ENCODE peak calls at places on chromosomes 1 and 21, in ten cellular contexts. R, G, D, J, U, O, N, M, F and H are unnamed samples.

GRCh38 chr21:46183910-46184624 is at the start of gene SPATC1L:
- DNase-seq in N (peak), M (peak), O (peak), R (peak), D (no peak), F (peak), G (peak), J (peak), U (peak), H (peak)

GRCh38 chr1:222918746-222919477 is 104.1 kb downstream of the DISP1 start:
- DNase-seq in D (no peak), N (no peak), M (no peak), R (no peak), G (no peak), O (peak), U (no peak), F (no peak), J (no peak), H (no peak)

GRCh38 chr1:15256584-15256983 is 9.6 kb downstream of the FHAD1 start:
- DNase-seq in J (no peak), U (no peak), F (no peak), O (no peak), D (no peak), N (no peak), G (no peak), M (no peak), R (no peak), H (no peak)

GRCh38 chr1:225768662-225769426 is 8.8 kb upstream of the SRP9 start:
- DNase-seq in G (no peak), D (no peak), N (no peak), U (no peak), F (no peak), O (no peak), R (no peak), M (no peak), J (no peak), H (no peak)

GRCh38 chr1:245751671-245752070 is 596.9 kb downstream of the KIF26B start:
- DNase-seq in U (no peak), G (no peak), F (no peak), M (no peak), N (no peak), O (peak), D (no peak), J (no peak), R (no peak), H (no peak)

GRCh38 chr21:36047139-36047538 is 13.2 kb downstream of the SETD4 start:
- DNase-seq in R (no peak), O (no peak), N (no peak), G (no peak), D (no peak), J (no peak), U (no peak), F (no peak), M (no peak), H (no peak)

GRCh38 chr1:223209992-223210785 is 67.1 kb upstream of the TLR5 start:
- DNase-seq in R (no peak), G (no peak), D (no peak), J (no peak), N (no peak), O (no peak), F (no peak), U (no peak), M (no peak), H (no peak)

GRCh38 chr1:210416049-210416448 is 87.3 kb downstream of the HHAT start:
- DNase-seq in M (no peak), O (no peak), J (no peak), F (no peak), U (no peak), R (no peak), G (no peak), D (no peak), N (no peak), H (no peak)

GRCh38 chr1:16993521-16994038 is 13.2 kb upstream of the MFAP2 start:
- DNase-seq in N (no peak), U (no peak), J (no peak), R (no peak), G (no peak), F (no peak), O (no peak), D (no peak), M (no peak), H (no peak)

GRCh38 chr1:195717651-195718050 is 890.6 kb downstream of the KCNT2 start:
- DNase-seq in R (no peak), O (peak), U (no peak), J (no peak), N (no peak), F (no peak), G (no peak), D (peak), M (peak), H (no peak)

GRCh38 chr21:43280949-43281633 is 112.3 kb downstream of the CRYAA start:
- DNase-seq in F (no peak), G (no peak), U (no peak), J (no peak), N (no peak), O (no peak), D (no peak), R (no peak), M (no peak), H (no peak)

GRCh38 chr1:3636080-3636479 is 11.3 kb downstream of the TPRG1L start:
- DNase-seq in F (no peak), U (no peak), M (no peak), G (no peak), D (no peak), N (no peak), J (no peak), R (no peak), O (no peak), H (no peak)

GRCh38 chr1:181161170-181161870 is 72.8 kb downstream of the IER5 start:
- DNase-seq in F (no peak), U (no peak), J (no peak), G (no peak), N (no peak), M (no peak), O (no peak), R (no peak), D (no peak), H (no peak)

GRCh38 chr1:76269175-76269574 is 194.6 kb downstream of the ST6GALNAC3 start:
- DNase-seq in U (no peak), F (no peak), G (no peak), M (peak), R (no peak), J (no peak), D (no peak), N (no peak), O (peak), H (no peak)

GRCh38 chr1:9182784-9183257 is 51.8 kb upstream of the H6PD start:
- DNase-seq in F (no peak), O (no peak), G (peak), U (no peak), M (no peak), D (no peak), N (no peak), J (no peak), R (no peak), H (no peak)

GRCh38 chr1:82628887-82629286 is 828.2 kb downstream of the ADGRL2 start:
- DNase-seq in F (no peak), D (no peak), J (no peak), U (no peak), M (no peak), R (no peak), G (no peak), O (no peak), N (no peak), H (no peak)

GRCh38 chr1:51484591-51484990 is 34.5 kb downstream of the EPS15 start:
- DNase-seq in N (no peak), O (no peak), U (no peak), F (no peak), G (no peak), R (no peak), M (no peak), J (no peak), D (no peak), H (no peak)

GRCh38 chr1:26234644-26235384 is 814 bp downstream of the CEP85 start:
- DNase-seq in F (no peak), J (no peak), G (peak), M (peak), N (no peak), O (no peak), U (no peak), D (no peak), R (no peak), H (no peak)

GRCh38 chr1:18940303-18941020 is 16.0 kb downstream of the IFFO2 start:
- DNase-seq in N (no peak), D (no peak), M (peak), R (no peak), U (no peak), J (no peak), O (no peak), F (no peak), G (no peak), H (no peak)

GRCh38 chr1:17233675-17234074 is 15.2 kb upstream of the PADI3 start:
- DNase-seq in G (no peak), R (peak), O (peak), N (peak), F (peak), D (peak), J (no peak), U (no peak), M (peak), H (peak)

GRCh38 chr1:205925730-205926129 is 17.5 kb downstream of the SLC26A9 start:
- DNase-seq in J (no peak), R (no peak), O (peak), N (no peak), F (peak), D (no peak), G (no peak), M (peak), U (no peak), H (no peak)

GRCh38 chr1:21378705-21379494 is 61.0 kb upstream of the NBPF3 start:
- DNase-seq in U (no peak), G (no peak), R (no peak), D (no peak), J (no peak), O (no peak), M (no peak), N (no peak), F (no peak), H (no peak)

GRCh38 chr21:34544032-34544496 is 32.1 kb upstream of the KCNE1 start:
- DNase-seq in G (no peak), J (peak), O (peak), M (peak), N (peak), U (no peak), D (no peak), R (no peak), F (no peak), H (peak)

GRCh38 chr21:34548782-34549376 is 36.9 kb upstream of the KCNE1 start:
- DNase-seq in D (no peak), R (no peak), M (no peak), U (no peak), O (no peak), G (no peak), N (no peak), F (no peak), J (no peak), H (no peak)

GRCh38 chr21:34543017-34543416 is 31.0 kb upstream of the KCNE1 start:
- DNase-seq in O (no peak), D (no peak), R (no peak), F (no peak), U (no peak), G (no peak), J (no peak), N (no peak), M (no peak), H (no peak)

GRCh38 chr21:34546556-34546955 is 34.5 kb upstream of the KCNE1 start:
- DNase-seq in R (no peak), O (no peak), J (no peak), G (no peak), D (no peak), F (no peak), M (no peak), U (no peak), N (no peak), H (no peak)

GRCh38 chr21:34545079-34545884 is 33.3 kb upstream of the KCNE1 start:
- DNase-seq in D (peak), J (peak), F (peak), R (no peak), M (peak), G (peak), O (peak), N (no peak), U (no peak), H (peak)
- TF ChIP-seq CTCF in D (peak), J (no peak), F (no peak), R (no peak), M (no peak), G (no peak), O (no peak), N (no peak), U (no peak), H (no peak)

DNA sequence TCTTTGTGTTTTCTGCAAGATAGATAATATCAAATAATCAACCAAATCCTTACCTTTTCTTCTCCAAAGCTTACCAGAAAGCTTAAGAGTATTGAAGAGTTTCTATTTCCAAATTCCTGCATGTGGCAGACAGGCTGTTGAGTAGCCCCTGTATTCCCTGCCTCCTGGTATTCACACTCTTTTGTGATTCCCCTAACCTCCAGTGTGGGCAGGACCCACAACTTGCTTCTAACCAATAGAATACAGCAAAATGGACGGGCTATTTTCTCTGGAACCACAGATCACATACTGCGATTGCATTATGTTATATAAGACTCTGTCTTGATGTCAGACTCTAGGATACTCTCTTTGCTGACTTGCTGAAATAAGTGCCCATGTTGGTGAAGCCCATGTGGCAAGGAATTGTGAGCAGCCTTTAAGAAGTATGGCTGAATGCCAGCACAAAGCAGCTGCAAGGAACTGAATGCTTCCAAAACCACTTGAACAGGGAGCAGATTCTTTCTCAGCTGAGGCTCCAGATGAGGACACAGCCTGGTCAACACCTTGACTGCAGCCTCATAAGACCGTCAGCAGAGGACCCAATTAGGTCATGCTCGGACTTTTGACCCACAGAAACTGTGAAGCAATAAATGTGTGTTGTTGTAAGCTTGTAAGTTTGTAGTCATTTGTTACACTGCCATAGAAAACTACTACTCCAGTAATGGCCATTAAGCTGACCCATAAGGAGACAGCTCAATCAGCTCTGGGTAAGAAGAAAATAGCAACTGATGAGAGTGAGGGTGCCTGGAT is 47.9 kb upstream of the PLXNA2 start:
- DNase-seq in M (peak), G (no peak), J (no peak), R (no peak), N (no peak), O (no peak), U (no peak), F (no peak), D (no peak), H (no peak)
- TF ChIP-seq CTCF in M (no peak), G (no peak), J (no peak), R (no peak), N (no peak), O (no peak), U (no peak), F (no peak), D (no peak), H (no peak)

GRCh38 chr1:47871799-47872353 is 125.3 kb downstream of the TRABD2B start:
- DNase-seq in M (peak), U (no peak), D (no peak), G (no peak), J (no peak), F (no peak), N (no peak), O (no peak), R (no peak), H (peak)
- TF ChIP-seq CTCF in M (no peak), U (no peak), D (no peak), G (no peak), J (no peak), F (no peak), N (no peak), O (no peak), R (no peak), H (no peak)

GRCh38 chr1:11982010-11982392 is 1.8 kb downstream of the MFN2 start:
- DNase-seq in J (no peak), M (peak), O (peak), G (no peak), F (no peak), N (no peak), U (no peak), R (no peak), D (no peak), H (peak)
- TF ChIP-seq CTCF in J (peak), M (peak), O (no peak), G (no peak), F (no peak), N (no peak), U (peak), R (peak), D (peak), H (no peak)

GRCh38 chr1:6099787-6100765 is 54.4 kb downstream of the KCNAB2 start:
- DNase-seq in O (no peak), M (no peak), R (peak), F (no peak), N (no peak), G (no peak), J (no peak), D (no peak), U (peak), H (no peak)
- TF ChIP-seq CTCF in O (no peak), M (no peak), R (no peak), F (no peak), N (no peak), G (peak), J (no peak), D (no peak), U (peak), H (no peak)

GRCh38 chr1:117671781-117672501 is 66.1 kb downstream of the TENT5C start:
- DNase-seq in D (no peak), G (no peak), O (no peak), M (peak), J (no peak), F (peak), U (peak), R (peak), N (peak), H (peak)
- TF ChIP-seq CTCF in D (peak), G (peak), O (no peak), M (peak), J (no peak), F (no peak), U (peak), R (peak), N (peak), H (peak)

DNA sequence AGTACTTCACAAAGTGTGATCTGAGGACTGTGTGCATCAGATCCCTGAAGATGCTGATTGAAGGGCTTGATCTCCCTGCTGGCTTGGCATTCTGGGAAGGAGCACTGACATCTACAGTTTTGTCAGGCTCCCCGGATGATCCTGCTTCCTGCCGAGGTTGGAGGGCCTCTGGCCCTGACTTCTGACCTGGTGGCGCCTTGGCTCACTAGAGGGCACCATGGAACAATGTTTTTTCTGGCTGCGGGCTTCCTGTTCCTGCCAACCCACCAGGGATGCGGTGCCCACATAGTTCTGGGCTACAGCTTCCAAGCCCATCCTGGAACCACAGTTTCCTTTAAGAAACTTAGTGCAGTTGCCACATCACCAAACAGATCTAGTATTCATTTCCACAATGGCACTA is 38.8 kb upstream of the RASAL2 start:
- DNase-seq in M (peak), F (peak), R (no peak), O (no peak), D (no peak), U (peak), J (peak), G (no peak), N (no peak), H (peak)
- TF ChIP-seq CTCF in M (peak), F (no peak), R (peak), O (no peak), D (no peak), U (peak), J (no peak), G (peak), N (no peak), H (no peak)

GRCh38 chr1:167057297-167057688 is 32.9 kb downstream of the GPA33 start:
- DNase-seq in F (peak), O (peak), N (no peak), G (peak), J (peak), D (no peak), U (no peak), M (peak), R (no peak), H (peak)
- TF ChIP-seq CTCF in F (peak), O (peak), N (peak), G (peak), J (peak), D (peak), U (peak), M (peak), R (peak), H (peak)